ENCODE peak calls at places on chromosomes 2 and 18, in five cellular contexts. K, O, W, C and D are unnamed samples.

GRCh38 chr18:23619388-23619873 is 33.1 kb upstream of the NPC1 start:
- DNase-seq in K (no peak), O (peak; percentile 28), W (peak; percentile 20), C (no peak), D (peak; percentile 15)

GRCh38 chr2:109225170-109225775 is 96.3 kb downstream of the SH3RF3 start:
- DNase-seq in K (no peak), O (no peak), W (no peak), C (no peak), D (no peak)

GRCh38 chr18:37578886-37579513 is 13.4 kb upstream of the CELF4 start:
- DNase-seq in K (peak; percentile 64), O (peak; percentile 60), W (no peak), C (peak; percentile 74), D (peak; percentile 31)

GRCh38 chr2:112152476-112153178 is 14.4 kb downstream of the FBLN7 start:
- DNase-seq in K (no peak), O (no peak), W (no peak), C (no peak), D (no peak)

GRCh38 chr2:30276455-30276911 is 45.1 kb downstream of the LBH start:
- DNase-seq in K (no peak), O (no peak), W (no peak), C (no peak), D (no peak)

GRCh38 chr18:23977103-23977502 is 37.5 kb upstream of the TTC39C start:
- DNase-seq in K (no peak), O (no peak), W (no peak), C (no peak), D (no peak)

GRCh38 chr2:72669121-72669520 is 156.7 kb downstream of the EXOC6B start:
- DNase-seq in K (peak; percentile 14), O (peak; percentile 13), W (no peak), C (peak; percentile 76), D (no peak)

GRCh38 chr2:237720962-237721361 is 77.6 kb upstream of the RBM44 start:
- DNase-seq in K (no peak), O (peak; percentile 99), W (no peak), C (no peak), D (no peak)

GRCh38 chr2:126837926-126838717 is 60.6 kb upstream of the TEX51 start:
- DNase-seq in K (no peak), O (no peak), W (no peak), C (no peak), D (no peak)

GRCh38 chr2:240713928-240714746 is 22.5 kb downstream of the AQP12A start:
- DNase-seq in K (no peak), O (no peak), W (no peak), C (no peak), D (no peak)

GRCh38 chr2:230921806-230922595 is 3.0 kb downstream of the GPR55 start:
- DNase-seq in K (no peak), O (no peak), W (no peak), C (no peak), D (no peak)

GRCh38 chr2:17470855-17471641 is 47.2 kb downstream of the RAD51AP2 start:
- DNase-seq in K (peak; percentile 44), O (peak; percentile 33), W (peak; percentile 6), C (peak; percentile 69), D (peak; percentile 18)

GRCh38 chr2:67215214-67215613 is 181.9 kb upstream of the ETAA1 start:
- DNase-seq in K (peak; percentile 7), O (peak; percentile 75), W (peak; percentile 77), C (peak; percentile 77), D (peak; percentile 32)

GRCh38 chr18:44637210-44638051 is 43.3 kb upstream of the SETBP1 start:
- DNase-seq in K (no peak), O (peak; percentile 93), W (no peak), C (peak; percentile 86), D (no peak)

GRCh38 chr2:169331461-169331860 is 30.9 kb downstream of the LRP2 start:
- DNase-seq in K (no peak), O (no peak), W (no peak), C (no peak), D (no peak)